ENCODE peak calls at places on chromosomes 2 and 18, in five cellular contexts. T is Kasumi-1; U is DMS153; A is CD8-positive, alpha-beta memory T cell; N is C1 segment of cervical spinal cord. Z is an unnamed sample.

GRCh38 chr2:236086971-236087465 is 81.2 kb downstream of the GBX2 start:
- DNase-seq in T (no peak), U (peak; percentile 52), A (no peak), N (no peak), Z (no peak)

GRCh38 chr18:326846-327245 is 59.0 kb upstream of the THOC1 start:
- DNase-seq in T (no peak), U (no peak), A (no peak), N (no peak), Z (no peak)

GRCh38 chr2:216057688-216058193 is 23.9 kb downstream of the PECR start:
- DNase-seq in T (no peak), U (no peak), A (peak; percentile 28), N (no peak), Z (no peak)

GRCh38 chr2:181937473-181937872 is 45.9 kb downstream of the ITPRID2 start:
- DNase-seq in T (peak; percentile 75), U (no peak), A (no peak), N (no peak), Z (no peak)

GRCh38 chr18:22765889-22766288 is 167.2 kb upstream of the RBBP8 start:
- DNase-seq in T (no peak), U (no peak), A (no peak), N (no peak), Z (no peak)

GRCh38 chr2:101828267-101829017 is 130.9 kb downstream of the MAP4K4 start:
- DNase-seq in T (no peak), U (no peak), A (no peak), N (no peak), Z (no peak)

GRCh38 chr2:64168231-64168630 is 24.0 kb upstream of the PELI1 start:
- DNase-seq in T (no peak), U (no peak), A (no peak), N (no peak), Z (no peak)

GRCh38 chr2:9918275-9918674 is 33.2 kb upstream of the GRHL1 start:
- DNase-seq in T (no peak), U (no peak), A (no peak), N (no peak), Z (no peak)

GRCh38 chr2:113981404-113982134 is 91.7 kb downstream of the ACTR3 start:
- DNase-seq in T (no peak), U (no peak), A (no peak), N (no peak), Z (no peak)

Z was measured in NCI-H1092 treated with DMSO at 0.1 percent for 48 hours.